ENCODE peak calls at places on chromosome 9, in five cellular contexts. One of them, this sample, is unnamed.
A peak's percentile ranks its signal among the peaks of the same experiment; 100 is the strongest.

GRCh38 chr9:108859459-108860114 is 2.5 kb upstream of the ACTL7A start:
- DNase-seq in activated CD8-positive, alpha-beta memory T cell treated with anti-CD3 and anti-CD28 coated beads, Interleukin-2, amount 50 U/mL, for 48 hours: no peak
- DNase-seq in PC-9: no peak
- DNase-seq in transverse colon: no peak
- DNase-seq in gastrocnemius medialis: no peak
- DNase-seq in this sample: no peak

GRCh38 chr9:131030239-131030977 is 21.4 kb downstream of the LAMC3 start:
- DNase-seq in gastrocnemius medialis: no peak
- DNase-seq in activated CD8-positive, alpha-beta memory T cell treated with anti-CD3 and anti-CD28 coated beads, Interleukin-2, amount 50 U/mL, for 48 hours: no peak
- DNase-seq in transverse colon: no peak
- DNase-seq in PC-9: no peak
- DNase-seq in this sample: no peak

GRCh38 chr9:108382267-108382666 is 473.5 kb downstream of the ACTL7B start:
- DNase-seq in PC-9: no peak
- DNase-seq in activated CD8-positive, alpha-beta memory T cell treated with anti-CD3 and anti-CD28 coated beads, Interleukin-2, amount 50 U/mL, for 48 hours: no peak
- DNase-seq in gastrocnemius medialis: no peak
- DNase-seq in transverse colon: no peak
- DNase-seq in this sample: no peak

GRCh38 chr9:24051587-24051986 is 225.5 kb upstream of the ELAVL2 start:
- DNase-seq in gastrocnemius medialis: no peak
- DNase-seq in transverse colon: no peak
- DNase-seq in activated CD8-positive, alpha-beta memory T cell treated with anti-CD3 and anti-CD28 coated beads, Interleukin-2, amount 50 U/mL, for 48 hours: no peak
- DNase-seq in PC-9: no peak
- DNase-seq in this sample: no peak

GRCh38 chr9:73259086-73259696 is 107.5 kb downstream of the ANXA1 start:
- DNase-seq in transverse colon: no peak
- DNase-seq in activated CD8-positive, alpha-beta memory T cell treated with anti-CD3 and anti-CD28 coated beads, Interleukin-2, amount 50 U/mL, for 48 hours: no peak
- DNase-seq in gastrocnemius medialis: no peak
- DNase-seq in PC-9: no peak
- DNase-seq in this sample: no peak

GRCh38 chr9:121817476-121817875 is 166.0 kb downstream of the DAB2IP start:
- DNase-seq in PC-9: no peak
- DNase-seq in gastrocnemius medialis: no peak
- DNase-seq in transverse colon: no peak
- DNase-seq in activated CD8-positive, alpha-beta memory T cell treated with anti-CD3 and anti-CD28 coated beads, Interleukin-2, amount 50 U/mL, for 48 hours: no peak
- DNase-seq in this sample: no peak

GRCh38 chr9:86674475-86674874 is 272.8 kb downstream of the GAS1 start:
- DNase-seq in transverse colon: no peak
- DNase-seq in PC-9: no peak
- DNase-seq in activated CD8-positive, alpha-beta memory T cell treated with anti-CD3 and anti-CD28 coated beads, Interleukin-2, amount 50 U/mL, for 48 hours: no peak
- DNase-seq in gastrocnemius medialis: no peak
- DNase-seq in this sample: no peak

GRCh38 chr9:88658311-88658822 is 123.4 kb downstream of the NXNL2 start:
- DNase-seq in activated CD8-positive, alpha-beta memory T cell treated with anti-CD3 and anti-CD28 coated beads, Interleukin-2, amount 50 U/mL, for 48 hours: no peak
- DNase-seq in transverse colon: no peak
- DNase-seq in PC-9: no peak
- DNase-seq in gastrocnemius medialis: no peak
- DNase-seq in this sample: no peak

GRCh38 chr9:23088932-23089364 is 642.3 kb downstream of the DMRTA1 start:
- DNase-seq in activated CD8-positive, alpha-beta memory T cell treated with anti-CD3 and anti-CD28 coated beads, Interleukin-2, amount 50 U/mL, for 48 hours: no peak
- DNase-seq in transverse colon: no peak
- DNase-seq in PC-9: no peak
- DNase-seq in gastrocnemius medialis: no peak
- DNase-seq in this sample: no peak

GRCh38 chr9:34588671-34589370 is 703 bp downstream of the CNTFR start:
- DNase-seq in PC-9: no peak
- DNase-seq in transverse colon: no peak
- DNase-seq in gastrocnemius medialis: no peak
- DNase-seq in activated CD8-positive, alpha-beta memory T cell treated with anti-CD3 and anti-CD28 coated beads, Interleukin-2, amount 50 U/mL, for 48 hours: no peak
- DNase-seq in this sample: no peak

GRCh38 chr9:79325501-79325900 is 246.3 kb upstream of the TLE4 start:
- DNase-seq in transverse colon: no peak
- DNase-seq in PC-9: no peak
- DNase-seq in gastrocnemius medialis: no peak
- DNase-seq in activated CD8-positive, alpha-beta memory T cell treated with anti-CD3 and anti-CD28 coated beads, Interleukin-2, amount 50 U/mL, for 48 hours: no peak
- DNase-seq in this sample: no peak

GRCh38 chr9:36218411-36218901 is 27.7 kb downstream of the CLTA start:
- DNase-seq in transverse colon: no peak
- DNase-seq in PC-9: no peak
- DNase-seq in gastrocnemius medialis: no peak
- DNase-seq in activated CD8-positive, alpha-beta memory T cell treated with anti-CD3 and anti-CD28 coated beads, Interleukin-2, amount 50 U/mL, for 48 hours: no peak
- DNase-seq in this sample: no peak

GRCh38 chr9:109012009-109012875 is 1.1 kb downstream of the CTNNAL1 start:
- DNase-seq in gastrocnemius medialis: peak; percentile 38
- DNase-seq in transverse colon: peak; percentile 54
- DNase-seq in activated CD8-positive, alpha-beta memory T cell treated with anti-CD3 and anti-CD28 coated beads, Interleukin-2, amount 50 U/mL, for 48 hours: peak; percentile 69
- DNase-seq in PC-9: peak; percentile 96
- DNase-seq in this sample: peak; percentile 88

GRCh38 chr9:134340475-134341186 is 14.4 kb downstream of the RXRA start:
- DNase-seq in activated CD8-positive, alpha-beta memory T cell treated with anti-CD3 and anti-CD28 coated beads, Interleukin-2, amount 50 U/mL, for 48 hours: no peak
- DNase-seq in PC-9: no peak
- DNase-seq in gastrocnemius medialis: peak; percentile 37
- DNase-seq in transverse colon: no peak
- DNase-seq in this sample: no peak

GRCh38 chr9:75235632-75236031 is 147.3 kb downstream of the OSTF1 start:
- DNase-seq in transverse colon: peak; percentile 24
- DNase-seq in gastrocnemius medialis: no peak
- DNase-seq in PC-9: peak; percentile 67
- DNase-seq in activated CD8-positive, alpha-beta memory T cell treated with anti-CD3 and anti-CD28 coated beads, Interleukin-2, amount 50 U/mL, for 48 hours: no peak
- DNase-seq in this sample: no peak

GRCh38 chr9:79681576-79681975 is 109.8 kb downstream of the TLE4 start:
- DNase-seq in PC-9: no peak
- DNase-seq in transverse colon: no peak
- DNase-seq in gastrocnemius medialis: no peak
- DNase-seq in activated CD8-positive, alpha-beta memory T cell treated with anti-CD3 and anti-CD28 coated beads, Interleukin-2, amount 50 U/mL, for 48 hours: no peak
- DNase-seq in this sample: no peak

GRCh38 chr9:136122425-136123383 is 4.0 kb upstream of the TMEM250 start:
- DNase-seq in PC-9: no peak
- DNase-seq in gastrocnemius medialis: peak; percentile 51
- DNase-seq in activated CD8-positive, alpha-beta memory T cell treated with anti-CD3 and anti-CD28 coated beads, Interleukin-2, amount 50 U/mL, for 48 hours: peak; percentile 91
- DNase-seq in transverse colon: peak; percentile 78
- DNase-seq in this sample: no peak

GRCh38 chr9:133711428-133712220 is 26.5 kb downstream of the SARDH start:
- DNase-seq in PC-9: no peak
- DNase-seq in gastrocnemius medialis: no peak
- DNase-seq in activated CD8-positive, alpha-beta memory T cell treated with anti-CD3 and anti-CD28 coated beads, Interleukin-2, amount 50 U/mL, for 48 hours: no peak
- DNase-seq in transverse colon: no peak
- DNase-seq in this sample: no peak

GRCh38 chr9:135392511-135392910 is 87.1 kb upstream of the PPP1R26 start:
- DNase-seq in activated CD8-positive, alpha-beta memory T cell treated with anti-CD3 and anti-CD28 coated beads, Interleukin-2, amount 50 U/mL, for 48 hours: no peak
- DNase-seq in transverse colon: no peak
- DNase-seq in gastrocnemius medialis: no peak
- DNase-seq in PC-9: no peak
- DNase-seq in this sample: no peak

GRCh38 chr9:92514635-92515034 is 21.2 kb downstream of the ECM2 start:
- DNase-seq in activated CD8-positive, alpha-beta memory T cell treated with anti-CD3 and anti-CD28 coated beads, Interleukin-2, amount 50 U/mL, for 48 hours: no peak
- DNase-seq in transverse colon: no peak
- DNase-seq in gastrocnemius medialis: no peak
- DNase-seq in PC-9: no peak
- DNase-seq in this sample: no peak

GRCh38 chr9:86531273-86531672 is 177.1 kb upstream of the TUT7 start:
- DNase-seq in activated CD8-positive, alpha-beta memory T cell treated with anti-CD3 and anti-CD28 coated beads, Interleukin-2, amount 50 U/mL, for 48 hours: no peak
- DNase-seq in gastrocnemius medialis: no peak
- DNase-seq in PC-9: no peak
- DNase-seq in transverse colon: no peak
- DNase-seq in this sample: no peak

GRCh38 chr9:131608469-131609115 is 63.3 kb downstream of the PRRT1B start:
- DNase-seq in activated CD8-positive, alpha-beta memory T cell treated with anti-CD3 and anti-CD28 coated beads, Interleukin-2, amount 50 U/mL, for 48 hours: no peak
- DNase-seq in PC-9: peak; percentile 78
- DNase-seq in transverse colon: peak; percentile 44
- DNase-seq in gastrocnemius medialis: peak; percentile 79
- DNase-seq in this sample: peak; percentile 79

GRCh38 chr9:110802416-110803035 is 133.9 kb downstream of the MUSK start:
- DNase-seq in PC-9: no peak
- DNase-seq in gastrocnemius medialis: no peak
- DNase-seq in transverse colon: no peak
- DNase-seq in activated CD8-positive, alpha-beta memory T cell treated with anti-CD3 and anti-CD28 coated beads, Interleukin-2, amount 50 U/mL, for 48 hours: no peak
- DNase-seq in this sample: no peak

GRCh38 chr9:3692606-3693005 is 166.8 kb upstream of the RFX3 start:
- DNase-seq in activated CD8-positive, alpha-beta memory T cell treated with anti-CD3 and anti-CD28 coated beads, Interleukin-2, amount 50 U/mL, for 48 hours: no peak
- DNase-seq in transverse colon: no peak
- DNase-seq in PC-9: no peak
- DNase-seq in gastrocnemius medialis: no peak
- DNase-seq in this sample: no peak

GRCh38 chr9:108854641-108855528 is 901 bp downstream of the ACTL7B start:
- DNase-seq in activated CD8-positive, alpha-beta memory T cell treated with anti-CD3 and anti-CD28 coated beads, Interleukin-2, amount 50 U/mL, for 48 hours: no peak
- DNase-seq in transverse colon: no peak
- DNase-seq in PC-9: no peak
- DNase-seq in gastrocnemius medialis: no peak
- DNase-seq in this sample: no peak